ENCODE peak calls at places on chromosome 11, in ten cellular contexts. P is activated CD4-positive, alpha-beta T cell treated with anti-CD3 and anti-CD28 coated beads, Interleukin-2, amount 50 U/mL, for 24 hours; V is head of caudate nucleus; G is neuronal stem cell; Z is fibroblast of lung; U is T-helper 2 cell; B is brain pericyte; D is amniotic stem cell; S is heart left ventricle; N is stimulated activated CD4-positive, alpha-beta T cell treated with anti-CD3 and anti-CD28 coated beads, Interleukin-15, amount 100 ng/mL, for 24 hours. E is an unnamed sample.

GRCh38 chr11:76768091-76769047 is 14.8 kb upstream of the TSKU start:
- DNase-seq in B (no peak), N (peak), S (peak), V (no peak), Z (no peak), U (peak), P (no peak), D (no peak), G (no peak), E (peak)

GRCh38 chr11:13247606-13248320 is 29.8 kb upstream of the BMAL1 start:
- DNase-seq in D (no peak), S (no peak), G (no peak), N (no peak), B (no peak), Z (no peak), P (no peak), V (no peak), U (no peak), E (no peak)

GRCh38 chr11:134393638-134394037 is 18.4 kb downstream of the B3GAT1 start:
- DNase-seq in U (no peak), G (no peak), N (no peak), Z (no peak), D (no peak), B (no peak), S (no peak), P (no peak), V (no peak), E (peak)

GRCh38 chr11:113894421-113894996 is 10.1 kb upstream of the HTR3B start:
- DNase-seq in B (no peak), S (no peak), Z (no peak), N (no peak), V (no peak), D (no peak), P (no peak), G (no peak), U (no peak), E (no peak)

GRCh38 chr11:106156290-106156937 is 79.0 kb downstream of the AASDHPPT start:
- DNase-seq in S (no peak), G (peak), D (peak), N (peak), V (no peak), Z (peak), P (no peak), B (peak), U (no peak), E (peak)

GRCh38 chr11:47215366-47215925 is 672 bp downstream of the DDB2 start:
- DNase-seq in D (no peak), B (no peak), S (no peak), Z (peak), V (no peak), P (no peak), G (no peak), N (no peak), U (no peak), E (no peak)

GRCh38 chr11:46075168-46075567 is 46.1 kb downstream of the PHF21A start:
- DNase-seq in G (no peak), D (no peak), Z (peak), P (no peak), S (no peak), V (no peak), B (no peak), N (no peak), U (no peak), E (no peak)

GRCh38 chr11:116333193-116333592 is 439.6 kb downstream of the BUD13 start:
- DNase-seq in N (no peak), G (no peak), Z (no peak), S (no peak), B (no peak), U (no peak), P (no peak), D (no peak), V (no peak), E (no peak)

GRCh38 chr11:96338910-96339703 is 3.9 kb downstream of the MAML2 start:
- DNase-seq in D (no peak), P (no peak), N (peak), G (no peak), B (no peak), Z (peak), U (peak), V (peak), S (peak), E (peak)

GRCh38 chr11:70381872-70382842 is 16.2 kb upstream of the CTTN start:
- DNase-seq in D (peak), B (no peak), P (no peak), S (no peak), N (no peak), V (no peak), Z (peak), U (no peak), G (no peak), E (no peak)

GRCh38 chr11:74671520-74672196 is 59.6 kb downstream of the CHRDL2 start:
- DNase-seq in D (no peak), Z (peak), S (no peak), G (no peak), V (no peak), N (no peak), P (no peak), U (no peak), B (no peak), E (no peak)

GRCh38 chr11:20112291-20113146 is 47.8 kb downstream of the DBX1 start:
- DNase-seq in V (peak), B (peak), S (peak), N (peak), U (no peak), Z (peak), P (no peak), D (peak), G (no peak), E (peak)

GRCh38 chr11:76321820-76322524 is 59.0 kb downstream of the THAP12 start:
- DNase-seq in S (no peak), B (no peak), Z (no peak), G (no peak), N (no peak), P (no peak), U (no peak), D (no peak), V (no peak), E (no peak)

GRCh38 chr11:44992181-44992582 is 41.5 kb upstream of the TP53I11 start:
- DNase-seq in Z (no peak), U (no peak), B (no peak), V (no peak), D (no peak), N (no peak), G (no peak), S (peak), P (no peak), E (no peak)

GRCh38 chr11:41579546-41579945 is 120.1 kb upstream of the LRRC4C start:
- DNase-seq in V (no peak), S (no peak), G (no peak), B (no peak), D (no peak), P (no peak), Z (no peak), U (no peak), N (no peak), E (no peak)